ENCODE peak calls at places on chromosomes 1 and 21, in six cellular contexts. Y is SK-N-SH, N is GM23248, L is PC-3, E is MM.1S, M is HCT116. S is an unnamed sample.

GRCh38 chr21:45457161-45457831 is 52.3 kb downstream of the COL18A1 start:
- DNase-seq in Y (no peak), N (no peak), L (no peak), E (no peak), M (no peak), S (no peak)

GRCh38 chr1:65483993-65484754 is 63.7 kb downstream of the LEPR start:
- DNase-seq in Y (no peak), N (no peak), L (no peak), E (no peak), M (no peak), S (no peak)

GRCh38 chr1:55456961-55457360 is 241.8 kb upstream of the USP24 start:
- DNase-seq in Y (no peak), N (no peak), L (no peak), E (no peak), M (no peak), S (no peak)

GRCh38 chr1:30872033-30872947 is 36.3 kb downstream of the SDC3 start:
- DNase-seq in Y (no peak), N (no peak), L (no peak), E (no peak), M (no peak), S (peak; percentile 80)

GRCh38 chr1:150165622-150166612 is 16.2 kb downstream of the PLEKHO1 start:
- DNase-seq in Y (peak; percentile 71), N (peak; percentile 65), L (peak; percentile 74), E (peak; percentile 68), M (peak; percentile 18), S (peak; percentile 73)

GRCh38 chr1:100028765-100029164 is 59.0 kb downstream of the SLC35A3 start:
- DNase-seq in Y (no peak), N (no peak), L (no peak), E (no peak), M (no peak), S (no peak)

GRCh38 chr1:203593723-203594122 is 32.9 kb upstream of the ATP2B4 start:
- DNase-seq in Y (no peak), N (peak; percentile 61), L (peak; percentile 69), E (peak; percentile 64), M (peak; percentile 23), S (peak; percentile 77)

GRCh38 chr21:46100426-46100825 is 2.5 kb downstream of the COL6A2 start:
- DNase-seq in Y (no peak), N (peak; percentile 90), L (peak; percentile 65), E (no peak), M (no peak), S (no peak)

GRCh38 chr21:41715649-41716321 is 51.1 kb downstream of the RIPK4 start:
- DNase-seq in Y (no peak), N (no peak), L (peak; percentile 64), E (no peak), M (no peak), S (no peak)

GRCh38 chr21:44059710-44060109 is 47.5 kb upstream of the PWP2 start:
- DNase-seq in Y (no peak), N (no peak), L (no peak), E (no peak), M (no peak), S (no peak)

GRCh38 chr1:172468296-172468695 is 24.4 kb upstream of the PIGC start:
- DNase-seq in Y (no peak), N (no peak), L (no peak), E (no peak), M (no peak), S (no peak)

GRCh38 chr1:24932284-24932683 is 2.2 kb upstream of the RUNX3 start:
- DNase-seq in Y (peak; percentile 97), N (peak; percentile 61), L (peak; percentile 54), E (peak; percentile 63), M (peak; percentile 21), S (peak; percentile 81)

GRCh38 chr1:54199151-54199764 is 572 bp downstream of the CYB5RL start:
- DNase-seq in Y (no peak), N (peak; percentile 51), L (no peak), E (no peak), M (no peak), S (peak; percentile 47)

GRCh38 chr1:114043046-114043445 is 63.8 kb downstream of the OLFML3 start:
- DNase-seq in Y (no peak), N (no peak), L (no peak), E (no peak), M (no peak), S (no peak)
- H3K9me2 ChIP-seq in Y (no peaks in the 10 kb centered on the region), N (no peaks in the 10 kb centered on the region), L (no peaks in the 10 kb centered on the region), E (no peaks in the 10 kb centered on the region), M (no peaks in the 10 kb centered on the region), S (no peaks in the 10 kb centered on the region)

GRCh38 chr1:160885080-160885479 is at the start of gene ITLN1:
- DNase-seq in Y (no peak), N (no peak), L (no peak), E (no peak), M (no peak), S (no peak)

GRCh38 chr1:160888926-160889325 is 3.9 kb upstream of the ITLN1 start:
- DNase-seq in Y (no peak), N (no peak), L (peak; percentile 26), E (no peak), M (no peak), S (no peak)

GRCh38 chr1:160883586-160883985 is 1.4 kb downstream of the ITLN1 start:
- DNase-seq in Y (no peak), N (no peak), L (no peak), E (no peak), M (no peak), S (no peak)

GRCh38 chr1:160884579-160884978 is 401 bp downstream of the ITLN1 start:
- DNase-seq in Y (peak; percentile 35), N (no peak), L (peak; percentile 40), E (peak; percentile 46), M (peak; percentile 6), S (no peak)

GRCh38 chr1:160884091-160884490 is 889 bp downstream of the ITLN1 start:
- DNase-seq in Y (no peak), N (no peak), L (no peak), E (no peak), M (no peak), S (no peak)
- H3K27ac ChIP-seq in Y (no peak overlapping the region), N (no peak overlapping the region), L (no peak overlapping the region), E (no peak overlapping the region), M (no peak overlapping the region), S (no peak overlapping the region)

GRCh38 chr1:39638965-39639332 is 494 bp downstream of the HEYL start:
- DNase-seq in Y (no peak), N (no peak), L (no peak), E (no peak), M (no peak), S (no peak)
- H3K9ac ChIP-seq in Y (no peak overlapping the region), N (no peak overlapping the region), L (no peak overlapping the region), E (peak overlapping the region; percentile 56), M (peak overlapping the region; percentile 78), S (no peak overlapping the region)

GRCh38 chr1:168917309-168917708 is 188.3 kb upstream of the DPT start:
- DNase-seq in Y (no peak), N (no peak), L (no peak), E (no peak), M (no peak), S (no peak)
- H3K9me2 ChIP-seq in Y (no peaks in the 10 kb centered on the region), N (no peaks in the 10 kb centered on the region), L (no peaks in the 10 kb centered on the region), E (no peaks in the 10 kb centered on the region), M (no peaks in the 10 kb centered on the region), S (no peaks in the 10 kb centered on the region)

DNA sequence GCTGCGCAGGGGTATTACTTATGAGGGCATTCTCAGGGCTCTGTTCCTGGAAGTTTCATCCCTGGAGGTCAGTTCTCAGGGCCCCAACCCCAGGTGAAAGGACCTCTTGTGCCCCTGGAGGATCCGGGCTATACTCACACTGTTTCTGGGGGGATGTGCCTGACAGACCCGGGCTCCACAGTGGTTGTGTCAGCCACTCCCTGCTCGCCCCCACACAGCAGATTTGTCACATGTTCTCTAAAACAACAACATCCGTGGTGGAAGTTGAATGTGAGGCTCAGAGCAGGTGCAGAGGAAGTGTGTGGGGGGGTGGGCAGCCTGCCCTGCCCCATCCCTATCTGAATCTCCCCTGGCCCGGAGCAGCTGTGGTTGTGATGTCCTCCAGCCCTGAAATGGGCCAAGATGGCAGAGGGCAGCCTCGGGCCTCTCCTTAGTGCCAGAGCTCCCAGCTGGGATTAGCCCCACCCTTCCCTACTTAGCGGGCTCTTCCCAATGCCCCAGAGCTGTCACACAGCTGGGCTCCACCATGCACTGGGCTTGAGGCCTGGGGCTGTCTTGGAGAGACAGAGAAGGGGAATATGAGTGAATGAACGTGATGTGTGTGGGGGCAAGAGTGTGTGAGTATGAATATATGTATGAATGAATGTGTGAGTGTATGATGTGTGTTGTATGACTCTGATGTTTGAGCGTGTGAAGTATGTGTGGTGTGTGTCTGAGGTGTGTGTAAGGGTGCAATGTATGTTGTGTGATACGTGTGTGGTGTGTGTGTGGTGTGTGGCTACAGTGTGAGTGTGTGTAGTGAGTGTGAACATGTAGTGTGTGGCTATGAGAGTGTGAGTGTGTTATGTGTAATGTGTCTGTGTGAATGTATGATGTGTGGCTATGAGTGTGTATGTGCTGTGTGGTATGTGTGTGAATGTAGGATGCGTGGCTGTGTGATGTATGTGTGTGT is 1.5 kb upstream of the FCMR start:
- DNase-seq in Y (no peak), N (no peak), L (no peak), E (peak; percentile 94), M (no peak), S (no peak)
- H3K27ac ChIP-seq in Y (no peak overlapping the region), N (no peak overlapping the region), L (no peak overlapping the region), E (peak overlapping the region; percentile 97), M (no peak overlapping the region), S (no peak overlapping the region)

GRCh38 chr1:40701684-40702083 is 10.2 kb downstream of the NFYC start:
- DNase-seq in Y (no peak), N (no peak), L (no peak), E (no peak), M (no peak), S (peak; percentile 79)

GRCh38 chr1:40706626-40707025 is 15.1 kb downstream of the NFYC start:
- DNase-seq in Y (no peak), N (no peak), L (no peak), E (no peak), M (no peak), S (no peak)

GRCh38 chr1:40699787-40700186 is 8.3 kb downstream of the NFYC start:
- DNase-seq in Y (no peak), N (no peak), L (no peak), E (no peak), M (no peak), S (peak; percentile 86)

GRCh38 chr1:40704817-40705733 is 13.6 kb downstream of the NFYC start:
- DNase-seq in Y (no peak), N (no peak), L (no peak), E (no peak), M (no peak), S (peak; percentile 73)

DNA sequence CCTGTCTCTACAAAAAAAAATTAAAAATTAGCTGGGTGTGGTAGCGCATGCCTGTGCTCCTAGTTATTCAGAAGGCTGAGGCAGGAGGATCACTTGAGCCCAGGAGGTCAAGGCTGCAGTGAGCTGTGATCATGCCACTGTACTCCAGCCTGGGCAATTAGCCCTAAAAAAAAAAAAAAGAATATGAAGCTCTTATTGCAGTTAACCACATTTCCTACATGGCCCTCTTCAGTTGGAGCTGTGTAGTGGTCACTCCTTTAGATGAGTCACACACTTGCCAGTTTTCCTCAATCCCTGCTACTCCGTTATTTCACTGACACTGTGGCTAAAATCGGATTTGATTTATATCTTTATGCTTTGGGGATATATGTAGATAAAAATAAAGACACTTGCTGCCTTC is 11.8 kb downstream of the NFYC start:
- DNase-seq in Y (no peak), N (peak; percentile 63), L (peak; percentile 28), E (no peak), M (no peak), S (no peak)
- H3K9ac ChIP-seq in Y (no peak overlapping the region), N (no peak overlapping the region), L (no peak overlapping the region), E (no peak overlapping the region), M (peak overlapping the region; percentile 21), S (peak overlapping the region; percentile 31)

GRCh38 chr1:181607524-181607923 is 124.2 kb downstream of the CACNA1E start:
- DNase-seq in Y (no peak), N (no peak), L (no peak), E (no peak), M (no peak), S (no peak)
- H3K9me2 ChIP-seq in Y (no peaks in the 10 kb centered on the region), N (no peaks in the 10 kb centered on the region), L (no peaks in the 10 kb centered on the region), E (no peaks in the 10 kb centered on the region), M (no peaks in the 10 kb centered on the region), S (no peaks in the 10 kb centered on the region)